ENCODE peak calls at places on chromosomes 2 and 18, in eight cellular contexts. One of them, this sample, is unnamed.

GRCh38 chr2:72892506-72893173 is 5.4 kb downstream of the SPR start:
- DNase-seq in Calu3: peak; percentile 80
- DNase-seq in mammary epithelial cell: peak; percentile 41
- DNase-seq in spleen: peak; percentile 88
- DNase-seq in Caco-2: peak; percentile 70
- DNase-seq in body of pancreas: peak; percentile 82
- DNase-seq in fibroblast of the aortic adventitia: peak; percentile 77
- DNase-seq in nephron progenitor cell: peak; percentile 73
- DNase-seq in this sample: peak; percentile 79

GRCh38 chr2:46963961-46964673 is 48.5 kb upstream of the MCFD2 start:
- DNase-seq in Calu3: no peak
- DNase-seq in mammary epithelial cell: peak; percentile 75
- DNase-seq in spleen: no peak
- DNase-seq in Caco-2: no peak
- DNase-seq in body of pancreas: no peak
- DNase-seq in fibroblast of the aortic adventitia: no peak
- DNase-seq in nephron progenitor cell: no peak
- DNase-seq in this sample: no peak

GRCh38 chr2:120424274-120424796 is 78.4 kb downstream of the INHBB start:
- DNase-seq in Calu3: no peak
- DNase-seq in mammary epithelial cell: no peak
- DNase-seq in spleen: peak; percentile 65
- DNase-seq in Caco-2: no peak
- DNase-seq in body of pancreas: no peak
- DNase-seq in fibroblast of the aortic adventitia: no peak
- DNase-seq in nephron progenitor cell: no peak
- DNase-seq in this sample: no peak

GRCh38 chr18:42773870-42774269 is 341.6 kb downstream of the RIT2 start:
- DNase-seq in Calu3: no peak
- DNase-seq in mammary epithelial cell: no peak
- DNase-seq in spleen: no peak
- DNase-seq in Caco-2: no peak
- DNase-seq in body of pancreas: no peak
- DNase-seq in fibroblast of the aortic adventitia: no peak
- DNase-seq in nephron progenitor cell: no peak
- DNase-seq in this sample: no peak

GRCh38 chr18:25962919-25963318 is 127.5 kb downstream of the SS18 start:
- DNase-seq in Calu3: no peak
- DNase-seq in mammary epithelial cell: no peak
- DNase-seq in spleen: no peak
- DNase-seq in Caco-2: no peak
- DNase-seq in body of pancreas: no peak
- DNase-seq in fibroblast of the aortic adventitia: no peak
- DNase-seq in nephron progenitor cell: no peak
- DNase-seq in this sample: no peak

GRCh38 chr2:69012310-69013122 is 463 bp upstream of the ANTXR1 start:
- DNase-seq in Calu3: peak; percentile 31
- DNase-seq in mammary epithelial cell: no peak
- DNase-seq in spleen: peak; percentile 81
- DNase-seq in Caco-2: peak; percentile 48
- DNase-seq in body of pancreas: peak; percentile 32
- DNase-seq in fibroblast of the aortic adventitia: peak; percentile 82
- DNase-seq in nephron progenitor cell: peak; percentile 75
- DNase-seq in this sample: peak; percentile 84

GRCh38 chr2:73823916-73824523 is 4.7 kb upstream of the STAMBP start:
- DNase-seq in Calu3: peak; percentile 46
- DNase-seq in mammary epithelial cell: peak; percentile 57
- DNase-seq in spleen: no peak
- DNase-seq in Caco-2: peak; percentile 64
- DNase-seq in body of pancreas: peak; percentile 42
- DNase-seq in fibroblast of the aortic adventitia: peak; percentile 95
- DNase-seq in nephron progenitor cell: peak; percentile 22
- DNase-seq in this sample: no peak

GRCh38 chr2:230849633-230850357 is 14.9 kb upstream of the ITM2C start:
- DNase-seq in Calu3: peak; percentile 53
- DNase-seq in mammary epithelial cell: no peak
- DNase-seq in spleen: peak; percentile 91
- DNase-seq in Caco-2: no peak
- DNase-seq in body of pancreas: peak; percentile 50
- DNase-seq in fibroblast of the aortic adventitia: peak; percentile 23
- DNase-seq in nephron progenitor cell: peak; percentile 55
- DNase-seq in this sample: no peak

GRCh38 chr2:102106133-102106556 is 36.4 kb upstream of the IL1R1 start:
- DNase-seq in Calu3: peak; percentile 37
- DNase-seq in mammary epithelial cell: no peak
- DNase-seq in spleen: no peak
- DNase-seq in Caco-2: no peak
- DNase-seq in body of pancreas: no peak
- DNase-seq in fibroblast of the aortic adventitia: peak; percentile 91
- DNase-seq in nephron progenitor cell: no peak
- DNase-seq in this sample: no peak

GRCh38 chr2:144310889-144311608 is 208.9 kb downstream of the ZEB2 start:
- DNase-seq in Calu3: no peak
- DNase-seq in mammary epithelial cell: no peak
- DNase-seq in spleen: no peak
- DNase-seq in Caco-2: no peak
- DNase-seq in body of pancreas: no peak
- DNase-seq in fibroblast of the aortic adventitia: no peak
- DNase-seq in nephron progenitor cell: no peak
- DNase-seq in this sample: no peak

DNA sequence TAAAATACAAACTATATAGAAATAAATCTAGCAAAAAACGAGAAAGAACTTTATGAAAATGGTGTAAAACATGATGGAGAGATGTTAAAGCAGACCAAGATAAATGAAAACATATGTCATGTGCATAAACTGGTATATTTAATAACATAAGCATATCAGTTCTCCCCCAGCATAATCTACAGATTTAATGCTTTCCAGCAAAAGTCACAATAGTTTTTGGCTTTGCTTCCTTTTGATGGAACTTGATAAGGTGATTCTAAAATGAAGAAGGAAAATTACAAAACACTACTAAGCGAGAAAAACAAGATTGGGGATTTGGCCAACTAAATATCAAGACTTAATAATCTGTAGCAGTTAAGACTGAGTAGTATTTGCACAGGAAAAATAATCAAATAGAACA is 83.6 kb upstream of the L3MBTL4 start:
- DNase-seq in Calu3: no peak
- DNase-seq in mammary epithelial cell: no peak
- DNase-seq in spleen: no peak
- DNase-seq in Caco-2: no peak
- DNase-seq in body of pancreas: no peak
- DNase-seq in fibroblast of the aortic adventitia: no peak
- DNase-seq in nephron progenitor cell: no peak
- DNase-seq in this sample: no peak
- TF ChIP-seq CTCF in Calu3: no peak
- TF ChIP-seq CTCF in mammary epithelial cell: no peak
- TF ChIP-seq CTCF in spleen: no peak
- TF ChIP-seq CTCF in Caco-2: no peak
- TF ChIP-seq CTCF in body of pancreas: no peak
- TF ChIP-seq CTCF in fibroblast of the aortic adventitia: no peak
- TF ChIP-seq CTCF in nephron progenitor cell: no peak
- TF ChIP-seq CTCF in this sample: no peak

GRCh38 chr2:176679306-176679705 is 410.1 kb downstream of the MTX2 start:
- DNase-seq in Calu3: no peak
- DNase-seq in mammary epithelial cell: no peak
- DNase-seq in spleen: no peak
- DNase-seq in Caco-2: no peak
- DNase-seq in body of pancreas: no peak
- DNase-seq in fibroblast of the aortic adventitia: no peak
- DNase-seq in nephron progenitor cell: no peak
- DNase-seq in this sample: no peak
- TF ChIP-seq CTCF in Calu3: no peak
- TF ChIP-seq CTCF in mammary epithelial cell: no peak
- TF ChIP-seq CTCF in spleen: no peak
- TF ChIP-seq CTCF in Caco-2: no peak
- TF ChIP-seq CTCF in body of pancreas: no peak
- TF ChIP-seq CTCF in fibroblast of the aortic adventitia: no peak
- TF ChIP-seq CTCF in nephron progenitor cell: no peak
- TF ChIP-seq CTCF in this sample: no peak

DNA sequence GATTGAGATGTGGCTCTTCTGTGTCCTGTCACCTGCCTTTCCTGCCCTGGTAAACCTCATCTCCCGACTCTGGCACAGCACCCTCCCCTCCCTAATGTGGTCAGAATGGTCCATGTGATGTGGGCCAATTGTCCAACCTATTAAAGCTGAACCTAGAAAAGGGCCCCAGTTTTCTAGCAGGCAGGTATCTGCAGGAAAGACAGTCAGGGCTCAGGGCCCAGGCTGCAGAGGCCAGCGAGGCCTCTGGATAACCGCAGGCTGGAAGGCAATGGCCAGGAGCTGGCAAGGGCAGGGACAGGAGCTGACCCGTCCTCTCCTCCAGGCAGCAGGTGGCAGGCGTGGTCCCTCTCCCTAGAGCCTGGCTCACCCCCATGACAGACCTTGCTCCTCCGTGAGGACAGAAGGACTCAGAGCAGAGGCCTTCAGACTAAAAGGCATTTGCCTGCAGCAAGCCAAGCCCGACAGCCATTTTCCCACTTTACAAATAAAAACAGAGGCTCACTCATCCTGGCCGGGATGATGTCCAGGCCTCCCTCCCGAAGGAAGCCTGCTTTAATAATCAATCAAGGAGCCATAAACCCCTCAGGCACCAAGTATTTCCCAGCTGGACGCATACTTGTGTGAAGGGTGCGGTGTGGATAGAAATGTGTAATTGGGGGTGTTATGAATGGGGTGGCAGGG is 107.1 kb downstream of the TWIST2 start:
- DNase-seq in Calu3: no peak
- DNase-seq in mammary epithelial cell: no peak
- DNase-seq in spleen: peak; percentile 36
- DNase-seq in Caco-2: peak; percentile 7
- DNase-seq in body of pancreas: no peak
- DNase-seq in fibroblast of the aortic adventitia: peak; percentile 25
- DNase-seq in nephron progenitor cell: no peak
- DNase-seq in this sample: peak; percentile 61
- TF ChIP-seq CTCF in Calu3: no peak
- TF ChIP-seq CTCF in mammary epithelial cell: no peak
- TF ChIP-seq CTCF in spleen: no peak
- TF ChIP-seq CTCF in Caco-2: no peak
- TF ChIP-seq CTCF in body of pancreas: no peak
- TF ChIP-seq CTCF in fibroblast of the aortic adventitia: no peak
- TF ChIP-seq CTCF in nephron progenitor cell: no peak
- TF ChIP-seq CTCF in this sample: no peak

DNA sequence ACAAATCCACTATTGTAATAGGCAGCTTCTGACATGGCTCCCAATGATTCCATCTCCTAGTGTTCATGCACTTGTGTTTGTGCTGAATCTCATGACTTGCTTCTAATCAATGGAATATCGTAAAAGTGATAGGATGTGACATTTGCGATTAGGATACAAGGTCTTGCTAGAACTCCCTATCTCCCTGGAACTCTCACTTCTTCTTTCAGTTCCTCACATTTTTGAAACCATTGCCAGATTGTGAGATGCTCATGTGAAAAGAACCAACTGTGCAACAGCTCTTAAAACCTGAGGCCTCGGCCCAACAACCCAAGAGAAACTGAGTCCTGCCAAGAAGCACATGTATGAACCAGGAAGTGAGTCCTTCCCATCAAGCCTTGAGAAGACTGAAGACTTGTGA is 226.9 kb upstream of the DTNA start:
- DNase-seq in Calu3: no peak
- DNase-seq in mammary epithelial cell: no peak
- DNase-seq in spleen: no peak
- DNase-seq in Caco-2: no peak
- DNase-seq in body of pancreas: no peak
- DNase-seq in fibroblast of the aortic adventitia: no peak
- DNase-seq in nephron progenitor cell: no peak
- DNase-seq in this sample: no peak
- TF ChIP-seq CTCF in Calu3: no peak
- TF ChIP-seq CTCF in mammary epithelial cell: no peak
- TF ChIP-seq CTCF in spleen: no peak
- TF ChIP-seq CTCF in Caco-2: no peak
- TF ChIP-seq CTCF in body of pancreas: no peak
- TF ChIP-seq CTCF in fibroblast of the aortic adventitia: no peak
- TF ChIP-seq CTCF in nephron progenitor cell: no peak
- TF ChIP-seq CTCF in this sample: no peak

GRCh38 chr2:195307751-195308150 is 349.3 kb upstream of the SLC39A10 start:
- DNase-seq in Calu3: no peak
- DNase-seq in mammary epithelial cell: no peak
- DNase-seq in spleen: no peak
- DNase-seq in Caco-2: peak; percentile 64
- DNase-seq in body of pancreas: no peak
- DNase-seq in fibroblast of the aortic adventitia: no peak
- DNase-seq in nephron progenitor cell: no peak
- DNase-seq in this sample: no peak

GRCh38 chr2:195308163-195308562 is 348.9 kb upstream of the SLC39A10 start:
- DNase-seq in Calu3: no peak
- DNase-seq in mammary epithelial cell: no peak
- DNase-seq in spleen: no peak
- DNase-seq in Caco-2: no peak
- DNase-seq in body of pancreas: no peak
- DNase-seq in fibroblast of the aortic adventitia: no peak
- DNase-seq in nephron progenitor cell: no peak
- DNase-seq in this sample: no peak

GRCh38 chr2:195304310-195304709 is 352.7 kb upstream of the SLC39A10 start:
- DNase-seq in Calu3: peak; percentile 3
- DNase-seq in mammary epithelial cell: peak; percentile 15
- DNase-seq in spleen: no peak
- DNase-seq in Caco-2: peak; percentile 25
- DNase-seq in body of pancreas: no peak
- DNase-seq in fibroblast of the aortic adventitia: peak; percentile 24
- DNase-seq in nephron progenitor cell: no peak
- DNase-seq in this sample: no peak
- TF ChIP-seq CTCF in Calu3: no peak
- TF ChIP-seq CTCF in mammary epithelial cell: peak; percentile 59
- TF ChIP-seq CTCF in spleen: no peak
- TF ChIP-seq CTCF in Caco-2: peak; percentile 14
- TF ChIP-seq CTCF in body of pancreas: no peak
- TF ChIP-seq CTCF in fibroblast of the aortic adventitia: no peak
- TF ChIP-seq CTCF in nephron progenitor cell: no peak
- TF ChIP-seq CTCF in this sample: no peak

This sample was measured in sigmoid colon.